ENCODE peak calls at places on chromosomes 11 and 22, in eight cellular contexts. N is stimulated activated CD4-positive, alpha-beta T cell treated with anti-CD3 and anti-CD28 coated beads, Interleukin-12 subunit alpha, Interleukin-12 subunit beta, amount 100 ng/mL, for 48 hours; R is fibroblast of mammary gland; O is nephron progenitor cell; U is GM12892; F is hypothalamus; E is H1; M is fibroblast of pulmonary artery. G is an unnamed sample.

GRCh38 chr22:18121436-18122253 is 11.0 kb downstream of the TUBA8 start:
- DNase-seq in U (no peak), F (no peak), M (no peak), N (no peak), R (no peak), O (no peak), E (no peak), G (peak; percentile 49)

GRCh38 chr22:28798810-28799124 is 1.6 kb downstream of the XBP1 start:
- DNase-seq in O (no peak), F (no peak), M (no peak), U (no peak), R (no peak), E (no peak), N (peak; percentile 30), G (no peak)

GRCh38 chr11:20342347-20343279 is 20.9 kb upstream of the HTATIP2 start:
- DNase-seq in U (no peak), N (no peak), M (no peak), F (no peak), O (peak; percentile 60), R (no peak), E (peak; percentile 72), G (peak; percentile 90)

GRCh38 chr11:1757861-1758610 is 5.7 kb downstream of the CTSD start:
- DNase-seq in R (no peak), E (no peak), F (no peak), U (peak; percentile 30), N (no peak), M (no peak), O (no peak), G (no peak)

GRCh38 chr11:63668396-63668795 is 2.8 kb downstream of the ATL3 start:
- DNase-seq in F (no peak), U (no peak), R (peak; percentile 63), N (no peak), M (no peak), E (no peak), O (no peak), G (no peak)

GRCh38 chr22:24095816-24096215 is 84.7 kb downstream of the CABIN1 start:
- DNase-seq in O (no peak), U (no peak), F (no peak), N (no peak), E (no peak), M (no peak), R (no peak), G (no peak)

GRCh38 chr22:20881231-20881630 is 22.4 kb downstream of the SNAP29 start:
- DNase-seq in R (peak; percentile 16), E (no peak), N (no peak), O (no peak), F (no peak), U (no peak), M (no peak), G (no peak)

GRCh38 chr11:112785717-112786116 is 175.5 kb upstream of the NCAM1 start:
- DNase-seq in O (no peak), R (peak; percentile 62), E (no peak), N (no peak), M (peak; percentile 66), F (no peak), U (no peak), G (no peak)

GRCh38 chr22:46843691-46844297 is 81.3 kb downstream of the TBC1D22A start:
- DNase-seq in R (no peak), N (no peak), U (no peak), F (no peak), M (peak; percentile 20), O (no peak), E (no peak), G (no peak)

GRCh38 chr11:94553938-94554337 is 10.2 kb downstream of the FUT4 start:
- DNase-seq in R (peak; percentile 79), O (no peak), N (no peak), U (no peak), F (no peak), E (no peak), M (peak; percentile 53), G (no peak)

GRCh38 chr11:130246719-130247118 is 68.0 kb downstream of the ZBTB44 start:
- DNase-seq in N (no peak), F (no peak), O (no peak), R (peak; percentile 72), E (no peak), M (peak; percentile 51), U (no peak), G (no peak)

GRCh38 chr11:28799316-28799715 is 691.1 kb downstream of the METTL15 start:
- DNase-seq in R (no peak), F (no peak), N (no peak), M (no peak), E (no peak), U (no peak), O (no peak), G (no peak)

GRCh38 chr11:6612008-6612815 is at the start of gene TAF10:
- DNase-seq in R (peak; percentile 94), E (no peak), F (peak; percentile 85), U (peak; percentile 82), O (peak; percentile 96), N (peak; percentile 87), M (peak; percentile 97), G (peak; percentile 95)

GRCh38 chr11:12319734-12320387 is 57.5 kb upstream of the PARVA start:
- DNase-seq in M (no peak), E (no peak), N (no peak), F (no peak), U (no peak), R (no peak), O (no peak), G (no peak)

GRCh38 chr11:103673773-103674172 is 362.7 kb upstream of the DDI1 start:
- DNase-seq in M (peak; percentile 85), O (no peak), N (no peak), F (no peak), U (no peak), E (no peak), R (peak; percentile 53), G (no peak)

GRCh38 chr11:105245781-105246315 is 106.3 kb upstream of the CARD18 start:
- DNase-seq in N (no peak), U (no peak), M (no peak), R (no peak), F (no peak), O (no peak), E (no peak), G (no peak)

GRCh38 chr11:70712471-70712870 is 314.1 kb downstream of the CTTN start:
- DNase-seq in R (peak; percentile 3), F (no peak), M (no peak), O (no peak), E (no peak), N (no peak), U (no peak), G (no peak)

GRCh38 chr11:29305456-29306232 is 711.2 kb downstream of the KCNA4 start:
- DNase-seq in R (no peak), N (no peak), M (no peak), U (no peak), F (no peak), E (no peak), O (no peak), G (no peak)

G was measured in ecto neural progenitor cell.